ENCODE peak calls at places on chromosome 7, in seven cellular contexts. One of them, this sample, is unnamed. For H3K4me1, the result is how much of the 10 kb centered on the place peaks cover.

GRCh38 chr7:136386876-136387275 is 409.7 kb upstream of the MTPN start:
- DNase-seq in tibial artery: no peak
- DNase-seq in heart left ventricle: no peak
- DNase-seq in Peyer's patch: no peak
- DNase-seq in Panc1: no peak
- DNase-seq in OCI-LY7: no peak
- DNase-seq in vagina: no peak
- DNase-seq in this sample: no peak

GRCh38 chr7:15685358-15686181 is 913 bp downstream of the MEOX2 start:
- DNase-seq in heart left ventricle: peak
- DNase-seq in OCI-LY7: no peak
- DNase-seq in vagina: no peak
- DNase-seq in Panc1: no peak
- DNase-seq in Peyer's patch: no peak
- DNase-seq in tibial artery: peak
- DNase-seq in this sample: peak

GRCh38 chr7:159122276-159122675 is 22.4 kb downstream of the VIPR2 start:
- DNase-seq in Panc1: no peak
- DNase-seq in Peyer's patch: peak
- DNase-seq in vagina: no peak
- DNase-seq in heart left ventricle: no peak
- DNase-seq in OCI-LY7: no peak
- DNase-seq in tibial artery: no peak
- DNase-seq in this sample: no peak

GRCh38 chr7:139618482-139619366 is 95.2 kb downstream of the CLEC2L start:
- DNase-seq in OCI-LY7: peak
- DNase-seq in vagina: no peak
- DNase-seq in Panc1: no peak
- DNase-seq in tibial artery: no peak
- DNase-seq in Peyer's patch: no peak
- DNase-seq in heart left ventricle: peak
- DNase-seq in this sample: peak

GRCh38 chr7:121002755-121003114 is 14.2 kb downstream of the CPED1 start:
- DNase-seq in tibial artery: no peak
- DNase-seq in vagina: no peak
- DNase-seq in Panc1: no peak
- DNase-seq in heart left ventricle: no peak
- DNase-seq in Peyer's patch: no peak
- DNase-seq in OCI-LY7: no peak
- DNase-seq in this sample: no peak

GRCh38 chr7:48703446-48703845 is 220.9 kb upstream of the CDC14C start:
- DNase-seq in OCI-LY7: no peak
- DNase-seq in vagina: no peak
- DNase-seq in Peyer's patch: no peak
- DNase-seq in Panc1: no peak
- DNase-seq in tibial artery: no peak
- DNase-seq in heart left ventricle: no peak
- DNase-seq in this sample: no peak

GRCh38 chr7:30727061-30727945 is 24.6 kb upstream of the INMT start:
- DNase-seq in Peyer's patch: peak
- DNase-seq in heart left ventricle: no peak
- DNase-seq in vagina: no peak
- DNase-seq in OCI-LY7: peak
- DNase-seq in Panc1: no peak
- DNase-seq in tibial artery: no peak
- DNase-seq in this sample: peak

GRCh38 chr7:8442814-8443304 is 9.4 kb downstream of the NXPH1 start:
- DNase-seq in vagina: no peak
- DNase-seq in tibial artery: peak
- DNase-seq in Peyer's patch: no peak
- DNase-seq in heart left ventricle: peak
- DNase-seq in Panc1: no peak
- DNase-seq in OCI-LY7: no peak
- DNase-seq in this sample: peak

GRCh38 chr7:43674559-43675436 is 54.5 kb downstream of the COA1 start:
- DNase-seq in tibial artery: no peak
- DNase-seq in OCI-LY7: no peak
- DNase-seq in Panc1: peak
- DNase-seq in vagina: no peak
- DNase-seq in heart left ventricle: no peak
- DNase-seq in Peyer's patch: no peak
- DNase-seq in this sample: no peak

GRCh38 chr7:92750440-92750839 is 85.9 kb downstream of the CDK6 start:
- DNase-seq in heart left ventricle: no peak
- DNase-seq in vagina: no peak
- DNase-seq in OCI-LY7: no peak
- DNase-seq in Panc1: no peak
- DNase-seq in tibial artery: no peak
- DNase-seq in Peyer's patch: no peak
- DNase-seq in this sample: no peak

GRCh38 chr7:95694334-95694733 is 78.0 kb upstream of the DYNC1I1 start:
- DNase-seq in tibial artery: no peak
- DNase-seq in heart left ventricle: no peak
- DNase-seq in Panc1: no peak
- DNase-seq in Peyer's patch: no peak
- DNase-seq in OCI-LY7: no peak
- DNase-seq in vagina: no peak
- DNase-seq in this sample: no peak

GRCh38 chr7:102918865-102919264 is 6.1 kb downstream of the LRRC17 start:
- DNase-seq in Panc1: no peak
- DNase-seq in OCI-LY7: no peak
- DNase-seq in heart left ventricle: no peak
- DNase-seq in vagina: no peak
- DNase-seq in tibial artery: no peak
- DNase-seq in Peyer's patch: no peak
- DNase-seq in this sample: no peak

GRCh38 chr7:62361-63116 is 129.8 kb upstream of the FAM20C start:
- DNase-seq in tibial artery: peak
- DNase-seq in Peyer's patch: peak
- DNase-seq in heart left ventricle: peak
- DNase-seq in vagina: no peak
- DNase-seq in OCI-LY7: no peak
- DNase-seq in Panc1: no peak
- DNase-seq in this sample: no peak

GRCh38 chr7:157832866-157833607 is 496.2 kb downstream of the DNAJB6 start:
- DNase-seq in Peyer's patch: no peak
- DNase-seq in vagina: no peak
- DNase-seq in OCI-LY7: no peak
- DNase-seq in heart left ventricle: no peak
- DNase-seq in Panc1: no peak
- DNase-seq in tibial artery: no peak
- DNase-seq in this sample: no peak

GRCh38 chr7:89028319-89028718 is 232.8 kb upstream of the TEX47 start:
- DNase-seq in heart left ventricle: no peak
- DNase-seq in vagina: no peak
- DNase-seq in Panc1: no peak
- DNase-seq in OCI-LY7: no peak
- DNase-seq in Peyer's patch: no peak
- DNase-seq in tibial artery: no peak
- DNase-seq in this sample: no peak

GRCh38 chr7:77434570-77434969 is 18.4 kb upstream of the GSAP start:
- DNase-seq in heart left ventricle: no peak
- DNase-seq in vagina: no peak
- DNase-seq in tibial artery: no peak
- DNase-seq in Peyer's patch: no peak
- DNase-seq in OCI-LY7: no peak
- DNase-seq in Panc1: no peak
- DNase-seq in this sample: no peak

GRCh38 chr7:148715027-148715426 is 16.3 kb downstream of the CUL1 start:
- DNase-seq in Panc1: no peak
- DNase-seq in vagina: no peak
- DNase-seq in Peyer's patch: no peak
- DNase-seq in OCI-LY7: peak
- DNase-seq in heart left ventricle: no peak
- DNase-seq in tibial artery: no peak
- DNase-seq in this sample: no peak

GRCh38 chr7:158650821-158651225 is 53.8 kb downstream of the NCAPG2 start:
- DNase-seq in Panc1: no peak
- DNase-seq in heart left ventricle: no peak
- DNase-seq in tibial artery: no peak
- DNase-seq in vagina: no peak
- DNase-seq in Peyer's patch: no peak
- DNase-seq in OCI-LY7: no peak
- DNase-seq in this sample: no peak

GRCh38 chr7:112792431-112792830 is 2.2 kb upstream of the TMEM168 start:
- DNase-seq in tibial artery: no peak
- DNase-seq in heart left ventricle: no peak
- DNase-seq in Panc1: no peak
- DNase-seq in vagina: no peak
- DNase-seq in OCI-LY7: no peak
- DNase-seq in Peyer's patch: no peak
- DNase-seq in this sample: no peak

GRCh38 chr7:109835577-109835976 is 1255.3 kb upstream of the LRRN3 start:
- DNase-seq in OCI-LY7: no peak
- DNase-seq in heart left ventricle: no peak
- DNase-seq in Peyer's patch: no peak
- DNase-seq in vagina: no peak
- DNase-seq in tibial artery: no peak
- DNase-seq in Panc1: no peak
- DNase-seq in this sample: peak

GRCh38 chr7:116273918-116274301 is 63.6 kb downstream of the TES start:
- DNase-seq in Panc1: no peak
- DNase-seq in Peyer's patch: no peak
- DNase-seq in tibial artery: no peak
- DNase-seq in vagina: no peak
- DNase-seq in OCI-LY7: no peak
- DNase-seq in heart left ventricle: no peak
- DNase-seq in this sample: peak

GRCh38 chr7:98280296-98280695 is 1.2 kb upstream of the BRI3 start:
- DNase-seq in heart left ventricle: no peak
- DNase-seq in Peyer's patch: no peak
- DNase-seq in Panc1: no peak
- DNase-seq in OCI-LY7: no peak
- DNase-seq in tibial artery: no peak
- DNase-seq in vagina: no peak
- DNase-seq in this sample: no peak

GRCh38 chr7:41825927-41826480 is 123.1 kb upstream of the INHBA start:
- DNase-seq in Panc1: no peak
- DNase-seq in tibial artery: no peak
- DNase-seq in OCI-LY7: no peak
- DNase-seq in Peyer's patch: no peak
- DNase-seq in vagina: no peak
- DNase-seq in heart left ventricle: no peak
- DNase-seq in this sample: no peak

GRCh38 chr7:98569606-98570337 is 47.3 kb upstream of the NPTX2 start:
- DNase-seq in Panc1: no peak
- DNase-seq in tibial artery: no peak
- DNase-seq in vagina: no peak
- DNase-seq in OCI-LY7: no peak
- DNase-seq in heart left ventricle: peak
- DNase-seq in Peyer's patch: no peak
- DNase-seq in this sample: no peak

GRCh38 chr7:57210871-57211270 is 78.6 kb upstream of the ZNF479 start:
- DNase-seq in OCI-LY7: no peak
- DNase-seq in Panc1: no peak
- DNase-seq in Peyer's patch: peak
- DNase-seq in vagina: no peak
- DNase-seq in tibial artery: no peak
- DNase-seq in heart left ventricle: no peak
- DNase-seq in this sample: no peak

GRCh38 chr7:20409961-20410360 is 79.3 kb downstream of the ITGB8 start:
- DNase-seq in Panc1: no peak
- DNase-seq in tibial artery: no peak
- DNase-seq in heart left ventricle: no peak
- DNase-seq in OCI-LY7: no peak
- DNase-seq in vagina: no peak
- DNase-seq in Peyer's patch: no peak
- DNase-seq in this sample: no peak

GRCh38 chr7:55441668-55442305 is 76.7 kb downstream of the LANCL2 start:
- DNase-seq in vagina: no peak
- DNase-seq in tibial artery: no peak
- DNase-seq in OCI-LY7: no peak
- DNase-seq in heart left ventricle: no peak
- DNase-seq in Panc1: no peak
- DNase-seq in Peyer's patch: no peak
- DNase-seq in this sample: no peak

GRCh38 chr7:24902276-24902675 is 77.7 kb downstream of the OSBPL3 start:
- DNase-seq in tibial artery: no peak
- DNase-seq in OCI-LY7: no peak
- DNase-seq in heart left ventricle: no peak
- DNase-seq in Panc1: no peak
- DNase-seq in vagina: no peak
- DNase-seq in Peyer's patch: no peak
- DNase-seq in this sample: no peak

GRCh38 chr7:37916017-37916672 is 472 bp downstream of the SFRP4 start:
- DNase-seq in vagina: no peak
- DNase-seq in tibial artery: peak
- DNase-seq in Panc1: no peak
- DNase-seq in Peyer's patch: no peak
- DNase-seq in heart left ventricle: peak
- DNase-seq in OCI-LY7: no peak
- DNase-seq in this sample: peak

GRCh38 chr7:132336797-132337196 is 239.5 kb downstream of the PLXNA4 start:
- DNase-seq in Peyer's patch: peak
- DNase-seq in tibial artery: no peak
- DNase-seq in OCI-LY7: no peak
- DNase-seq in heart left ventricle: no peak
- DNase-seq in Panc1: no peak
- DNase-seq in vagina: no peak
- DNase-seq in this sample: no peak

GRCh38 chr7:150668472-150668911 is 17.0 kb upstream of the GIMAP2 start:
- DNase-seq in Panc1: no peak
- DNase-seq in Peyer's patch: peak
- DNase-seq in vagina: no peak
- DNase-seq in tibial artery: no peak
- DNase-seq in OCI-LY7: no peak
- DNase-seq in heart left ventricle: no peak
- DNase-seq in this sample: no peak
- H3K4me1 ChIP-seq in Panc1: under half
- H3K4me1 ChIP-seq in Peyer's patch: under half
- H3K4me1 ChIP-seq in vagina: under half
- H3K4me1 ChIP-seq in tibial artery: under half
- H3K4me1 ChIP-seq in OCI-LY7: under half
- H3K4me1 ChIP-seq in heart left ventricle: under half
- H3K4me1 ChIP-seq in this sample: under half

GRCh38 chr7:131100357-131101054 is 227.2 kb upstream of the MKLN1 start:
- DNase-seq in OCI-LY7: no peak
- DNase-seq in heart left ventricle: no peak
- DNase-seq in Peyer's patch: no peak
- DNase-seq in vagina: no peak
- DNase-seq in tibial artery: no peak
- DNase-seq in Panc1: no peak
- DNase-seq in this sample: no peak
- H3K4me1 ChIP-seq in OCI-LY7: under half
- H3K4me1 ChIP-seq in heart left ventricle: under half
- H3K4me1 ChIP-seq in Peyer's patch: under half
- H3K4me1 ChIP-seq in vagina: half or more
- H3K4me1 ChIP-seq in tibial artery: half or more
- H3K4me1 ChIP-seq in Panc1: under half
- H3K4me1 ChIP-seq in this sample: under half

GRCh38 chr7:134298902-134299683 is 17.6 kb downstream of the SLC35B4 start:
- DNase-seq in vagina: no peak
- DNase-seq in Peyer's patch: peak
- DNase-seq in OCI-LY7: no peak
- DNase-seq in heart left ventricle: peak
- DNase-seq in tibial artery: no peak
- DNase-seq in Panc1: no peak
- DNase-seq in this sample: no peak
- H3K4me1 ChIP-seq in vagina: under half
- H3K4me1 ChIP-seq in Peyer's patch: under half
- H3K4me1 ChIP-seq in OCI-LY7: under half
- H3K4me1 ChIP-seq in heart left ventricle: under half
- H3K4me1 ChIP-seq in tibial artery: under half
- H3K4me1 ChIP-seq in Panc1: under half
- H3K4me1 ChIP-seq in this sample: under half

GRCh38 chr7:71472962-71473361 is 341.0 kb downstream of the GALNT17 start:
- DNase-seq in Panc1: no peak
- DNase-seq in vagina: no peak
- DNase-seq in heart left ventricle: no peak
- DNase-seq in Peyer's patch: no peak
- DNase-seq in tibial artery: no peak
- DNase-seq in OCI-LY7: no peak
- DNase-seq in this sample: peak
- H3K4me1 ChIP-seq in Panc1: under half
- H3K4me1 ChIP-seq in vagina: under half
- H3K4me1 ChIP-seq in heart left ventricle: under half
- H3K4me1 ChIP-seq in Peyer's patch: under half
- H3K4me1 ChIP-seq in tibial artery: under half
- H3K4me1 ChIP-seq in OCI-LY7: under half
- H3K4me1 ChIP-seq in this sample: under half

This sample was measured in mesendoderm.